ENCODE peak calls at places on chromosomes 1 and 21, in seven cellular contexts. One of them, this sample, is unnamed.
A peak's percentile ranks its signal among the peaks of the same experiment; 100 is the strongest.

GRCh38 chr1:7535934-7536878 is 234.9 kb upstream of the VAMP3 start:
- DNase-seq in foreskin keratinocyte: no peak
- DNase-seq in astrocyte of the spinal cord: no peak
- DNase-seq in heart right ventricle: no peak
- DNase-seq in lower lobe of right lung: peak; percentile 23
- DNase-seq in osteocyte: no peak
- DNase-seq in GM12865: no peak
- DNase-seq in this sample: peak; percentile 9

GRCh38 chr1:58657082-58657481 is 42.8 kb downstream of the MYSM1 start:
- DNase-seq in GM12865: no peak
- DNase-seq in heart right ventricle: no peak
- DNase-seq in lower lobe of right lung: no peak
- DNase-seq in osteocyte: no peak
- DNase-seq in astrocyte of the spinal cord: no peak
- DNase-seq in foreskin keratinocyte: no peak
- DNase-seq in this sample: no peak

GRCh38 chr1:30936541-30937171 is 28.1 kb upstream of the SDC3 start:
- DNase-seq in GM12865: no peak
- DNase-seq in osteocyte: no peak
- DNase-seq in astrocyte of the spinal cord: no peak
- DNase-seq in lower lobe of right lung: no peak
- DNase-seq in foreskin keratinocyte: peak; percentile 45
- DNase-seq in heart right ventricle: no peak
- DNase-seq in this sample: no peak

GRCh38 chr1:48105167-48105566 is 108.0 kb upstream of the TRABD2B start:
- DNase-seq in heart right ventricle: no peak
- DNase-seq in foreskin keratinocyte: no peak
- DNase-seq in osteocyte: no peak
- DNase-seq in lower lobe of right lung: no peak
- DNase-seq in GM12865: no peak
- DNase-seq in astrocyte of the spinal cord: no peak
- DNase-seq in this sample: no peak

GRCh38 chr1:75308365-75308764 is 174.2 kb downstream of the LHX8 start:
- DNase-seq in astrocyte of the spinal cord: no peak
- DNase-seq in osteocyte: no peak
- DNase-seq in foreskin keratinocyte: no peak
- DNase-seq in lower lobe of right lung: no peak
- DNase-seq in GM12865: no peak
- DNase-seq in heart right ventricle: no peak
- DNase-seq in this sample: no peak

GRCh38 chr21:42321845-42322244 is 6.6 kb upstream of the TFF3 start:
- DNase-seq in osteocyte: peak; percentile 69
- DNase-seq in GM12865: no peak
- DNase-seq in heart right ventricle: no peak
- DNase-seq in foreskin keratinocyte: no peak
- DNase-seq in astrocyte of the spinal cord: no peak
- DNase-seq in lower lobe of right lung: no peak
- DNase-seq in this sample: no peak

GRCh38 chr1:64077281-64077940 is 126.0 kb upstream of the UBE2U start:
- DNase-seq in GM12865: no peak
- DNase-seq in heart right ventricle: no peak
- DNase-seq in lower lobe of right lung: no peak
- DNase-seq in foreskin keratinocyte: peak; percentile 98
- DNase-seq in astrocyte of the spinal cord: no peak
- DNase-seq in osteocyte: no peak
- DNase-seq in this sample: no peak

GRCh38 chr1:192559115-192560006 is 16.2 kb upstream of the RGS1 start:
- DNase-seq in lower lobe of right lung: no peak
- DNase-seq in foreskin keratinocyte: peak; percentile 88
- DNase-seq in GM12865: peak; percentile 81
- DNase-seq in heart right ventricle: no peak
- DNase-seq in osteocyte: no peak
- DNase-seq in astrocyte of the spinal cord: peak; percentile 98
- DNase-seq in this sample: no peak

DNA sequence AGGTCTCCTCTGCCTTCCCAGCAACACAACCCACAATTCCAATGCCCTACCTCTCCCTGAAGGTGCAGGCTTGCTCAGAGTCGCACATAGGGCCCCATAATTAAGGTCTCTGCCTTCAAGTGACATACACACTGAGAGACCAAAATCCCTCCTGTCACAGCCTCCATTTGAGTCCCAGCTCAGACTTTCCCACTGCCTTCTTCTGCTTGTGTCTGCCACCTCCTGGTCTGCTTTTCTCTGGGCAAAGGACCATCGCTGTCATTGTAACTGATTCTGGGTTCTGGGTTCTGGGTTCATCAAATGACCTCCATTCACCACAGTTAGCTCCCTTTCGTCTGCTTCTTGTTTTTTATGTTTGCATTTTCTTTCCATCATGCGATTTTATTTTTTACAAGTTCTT is 119.2 kb upstream of the ATP1B1 start:
- DNase-seq in astrocyte of the spinal cord: no peak
- DNase-seq in heart right ventricle: no peak
- DNase-seq in lower lobe of right lung: no peak
- DNase-seq in osteocyte: no peak
- DNase-seq in foreskin keratinocyte: no peak
- DNase-seq in GM12865: no peak
- DNase-seq in this sample: no peak
- TF ChIP-seq CTCF in astrocyte of the spinal cord: no peak
- TF ChIP-seq CTCF in heart right ventricle: no peak
- TF ChIP-seq CTCF in lower lobe of right lung: no peak
- TF ChIP-seq CTCF in osteocyte: no peak
- TF ChIP-seq CTCF in foreskin keratinocyte: no peak
- TF ChIP-seq CTCF in GM12865: no peak
- TF ChIP-seq CTCF in this sample: no peak

DNA sequence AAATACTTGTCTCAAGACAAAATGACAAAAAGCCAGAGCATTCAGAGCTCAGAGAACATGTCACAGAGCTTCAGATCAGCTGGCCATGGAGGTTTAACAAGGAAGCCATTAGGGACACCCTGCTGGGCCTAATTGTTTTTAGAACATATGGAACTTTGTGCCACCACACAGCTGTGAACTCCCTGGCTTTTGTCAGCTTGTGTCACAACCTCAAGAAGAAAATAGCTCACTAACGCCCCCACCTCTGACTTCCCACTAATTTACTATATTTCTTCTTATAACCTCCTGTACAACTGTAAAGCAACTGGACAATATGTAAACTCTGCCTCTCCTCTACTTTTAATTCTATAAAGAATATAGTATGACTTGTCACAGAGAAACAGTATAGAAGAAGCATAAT is 21.0 kb upstream of the TDRD10 start:
- DNase-seq in astrocyte of the spinal cord: no peak
- DNase-seq in GM12865: no peak
- DNase-seq in lower lobe of right lung: no peak
- DNase-seq in foreskin keratinocyte: no peak
- DNase-seq in osteocyte: no peak
- DNase-seq in heart right ventricle: no peak
- DNase-seq in this sample: no peak
- TF ChIP-seq CTCF in astrocyte of the spinal cord: no peak
- TF ChIP-seq CTCF in GM12865: no peak
- TF ChIP-seq CTCF in lower lobe of right lung: no peak
- TF ChIP-seq CTCF in foreskin keratinocyte: no peak
- TF ChIP-seq CTCF in osteocyte: no peak
- TF ChIP-seq CTCF in heart right ventricle: no peak
- TF ChIP-seq CTCF in this sample: no peak

GRCh38 chr1:203835476-203835875 is 25.9 kb upstream of the SNRPE start:
- DNase-seq in osteocyte: no peak
- DNase-seq in GM12865: no peak
- DNase-seq in foreskin keratinocyte: no peak
- DNase-seq in lower lobe of right lung: no peak
- DNase-seq in astrocyte of the spinal cord: no peak
- DNase-seq in heart right ventricle: no peak
- DNase-seq in this sample: no peak
- TF ChIP-seq CTCF in osteocyte: no peak
- TF ChIP-seq CTCF in GM12865: no peak
- TF ChIP-seq CTCF in foreskin keratinocyte: peak; percentile 31
- TF ChIP-seq CTCF in lower lobe of right lung: no peak
- TF ChIP-seq CTCF in astrocyte of the spinal cord: peak; percentile 4
- TF ChIP-seq CTCF in heart right ventricle: no peak
- TF ChIP-seq CTCF in this sample: no peak

GRCh38 chr1:157696966-157697628 is 3.5 kb downstream of the FCRL3 start:
- DNase-seq in GM12865: no peak
- DNase-seq in lower lobe of right lung: no peak
- DNase-seq in foreskin keratinocyte: no peak
- DNase-seq in astrocyte of the spinal cord: no peak
- DNase-seq in heart right ventricle: no peak
- DNase-seq in osteocyte: no peak
- DNase-seq in this sample: no peak

GRCh38 chr1:157695417-157695816 is 5.2 kb downstream of the FCRL3 start:
- DNase-seq in GM12865: no peak
- DNase-seq in foreskin keratinocyte: no peak
- DNase-seq in astrocyte of the spinal cord: no peak
- DNase-seq in lower lobe of right lung: no peak
- DNase-seq in osteocyte: no peak
- DNase-seq in heart right ventricle: no peak
- DNase-seq in this sample: no peak

DNA sequence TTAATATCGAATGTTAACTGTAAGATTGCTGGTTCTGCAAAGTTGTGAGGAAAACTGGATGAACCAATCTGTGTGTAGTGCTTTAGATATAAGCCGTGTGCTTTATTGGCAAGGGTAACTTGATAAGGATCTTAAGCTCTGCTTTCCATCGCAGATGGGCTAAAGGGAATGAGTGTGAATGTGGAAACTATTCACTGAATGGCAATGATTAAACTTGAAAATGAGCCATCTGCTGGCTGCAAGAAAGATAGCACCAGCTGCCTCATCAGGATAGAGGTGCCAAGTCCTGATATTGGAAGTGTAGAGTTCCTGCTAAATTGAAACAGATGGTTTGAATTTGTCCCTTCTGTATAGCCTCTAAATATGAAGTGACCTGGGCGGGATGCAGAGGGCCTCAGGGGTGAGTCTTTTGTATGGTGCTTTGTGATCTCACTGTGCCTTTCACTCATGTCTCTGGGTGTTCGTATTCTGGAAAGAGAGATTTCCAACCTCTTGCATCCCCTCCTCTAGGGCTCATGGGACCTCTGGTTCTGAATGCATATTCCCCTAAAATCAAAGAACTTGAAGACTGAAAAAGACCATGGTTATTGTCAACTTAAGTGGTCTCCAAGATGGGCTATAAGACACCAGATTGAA is 9.2 kb downstream of the FCRL3 start:
- DNase-seq in osteocyte: no peak
- DNase-seq in lower lobe of right lung: no peak
- DNase-seq in GM12865: peak; percentile 24
- DNase-seq in foreskin keratinocyte: peak; percentile 17
- DNase-seq in heart right ventricle: no peak
- DNase-seq in astrocyte of the spinal cord: peak; percentile 9
- DNase-seq in this sample: no peak
- TF ChIP-seq CTCF in osteocyte: peak; percentile 61
- TF ChIP-seq CTCF in lower lobe of right lung: peak; percentile 49
- TF ChIP-seq CTCF in GM12865: peak; percentile 63
- TF ChIP-seq CTCF in foreskin keratinocyte: peak; percentile 62
- TF ChIP-seq CTCF in heart right ventricle: no peak
- TF ChIP-seq CTCF in astrocyte of the spinal cord: peak; percentile 50
- TF ChIP-seq CTCF in this sample: peak; percentile 23

GRCh38 chr1:107979088-107979487 is 14.1 kb upstream of the VAV3 start:
- DNase-seq in astrocyte of the spinal cord: no peak
- DNase-seq in foreskin keratinocyte: no peak
- DNase-seq in GM12865: no peak
- DNase-seq in osteocyte: no peak
- DNase-seq in lower lobe of right lung: no peak
- DNase-seq in heart right ventricle: no peak
- DNase-seq in this sample: no peak

GRCh38 chr1:107974090-107974489 is 9.1 kb upstream of the VAV3 start:
- DNase-seq in astrocyte of the spinal cord: no peak
- DNase-seq in lower lobe of right lung: no peak
- DNase-seq in GM12865: no peak
- DNase-seq in osteocyte: no peak
- DNase-seq in foreskin keratinocyte: no peak
- DNase-seq in heart right ventricle: no peak
- DNase-seq in this sample: no peak

GRCh38 chr1:107972781-107973180 is 7.8 kb upstream of the VAV3 start:
- DNase-seq in astrocyte of the spinal cord: no peak
- DNase-seq in heart right ventricle: no peak
- DNase-seq in foreskin keratinocyte: no peak
- DNase-seq in osteocyte: no peak
- DNase-seq in GM12865: no peak
- DNase-seq in lower lobe of right lung: no peak
- DNase-seq in this sample: no peak

GRCh38 chr1:107975861-107976260 is 10.9 kb upstream of the VAV3 start:
- DNase-seq in heart right ventricle: no peak
- DNase-seq in osteocyte: no peak
- DNase-seq in lower lobe of right lung: no peak
- DNase-seq in GM12865: no peak
- DNase-seq in astrocyte of the spinal cord: no peak
- DNase-seq in foreskin keratinocyte: no peak
- DNase-seq in this sample: no peak

GRCh38 chr1:107976431-107977215 is 11.6 kb upstream of the VAV3 start:
- DNase-seq in foreskin keratinocyte: no peak
- DNase-seq in osteocyte: no peak
- DNase-seq in heart right ventricle: no peak
- DNase-seq in lower lobe of right lung: no peak
- DNase-seq in GM12865: no peak
- DNase-seq in astrocyte of the spinal cord: peak; percentile 72
- DNase-seq in this sample: no peak
- TF ChIP-seq CTCF in foreskin keratinocyte: no peak
- TF ChIP-seq CTCF in osteocyte: no peak
- TF ChIP-seq CTCF in heart right ventricle: no peak
- TF ChIP-seq CTCF in lower lobe of right lung: no peak
- TF ChIP-seq CTCF in GM12865: no peak
- TF ChIP-seq CTCF in astrocyte of the spinal cord: no peak
- TF ChIP-seq CTCF in this sample: no peak

DNA sequence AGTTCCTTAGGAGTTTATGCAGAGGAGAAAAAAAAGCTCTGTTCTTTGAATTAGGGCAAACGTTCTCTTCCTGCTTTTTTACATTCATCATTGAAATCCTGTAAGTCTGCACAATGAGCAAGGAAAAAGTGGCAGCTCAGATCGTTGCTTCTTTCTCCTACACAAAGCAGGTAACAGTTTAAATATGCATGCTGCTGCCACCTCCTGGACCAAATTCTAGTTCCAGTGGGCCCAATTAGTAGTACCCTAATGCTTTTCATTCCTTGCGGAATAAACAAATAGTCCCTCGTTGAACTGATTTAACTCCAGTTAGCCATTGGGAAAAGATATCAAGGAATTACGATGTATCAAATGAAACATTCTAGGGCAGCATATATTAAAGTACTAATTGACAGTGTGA is 20.1 kb downstream of the YTHDF2 start:
- DNase-seq in GM12865: no peak
- DNase-seq in heart right ventricle: no peak
- DNase-seq in lower lobe of right lung: no peak
- DNase-seq in osteocyte: no peak
- DNase-seq in astrocyte of the spinal cord: no peak
- DNase-seq in foreskin keratinocyte: no peak
- DNase-seq in this sample: no peak
- TF ChIP-seq CTCF in GM12865: no peak
- TF ChIP-seq CTCF in heart right ventricle: no peak
- TF ChIP-seq CTCF in lower lobe of right lung: peak; percentile 32
- TF ChIP-seq CTCF in osteocyte: peak; percentile 26
- TF ChIP-seq CTCF in astrocyte of the spinal cord: peak; percentile 15
- TF ChIP-seq CTCF in foreskin keratinocyte: peak; percentile 40
- TF ChIP-seq CTCF in this sample: no peak

GRCh38 chr1:158391099-158391498 is 8.2 kb downstream of the OR10T2 start:
- DNase-seq in astrocyte of the spinal cord: no peak
- DNase-seq in GM12865: no peak
- DNase-seq in lower lobe of right lung: no peak
- DNase-seq in foreskin keratinocyte: no peak
- DNase-seq in heart right ventricle: no peak
- DNase-seq in osteocyte: no peak
- DNase-seq in this sample: no peak
- TF ChIP-seq CTCF in astrocyte of the spinal cord: no peak
- TF ChIP-seq CTCF in GM12865: no peak
- TF ChIP-seq CTCF in lower lobe of right lung: no peak
- TF ChIP-seq CTCF in foreskin keratinocyte: no peak
- TF ChIP-seq CTCF in heart right ventricle: no peak
- TF ChIP-seq CTCF in osteocyte: no peak
- TF ChIP-seq CTCF in this sample: no peak